ENCODE peak calls at places on chromosomes 5 and 9, in eight cellular contexts. K is MM.1S, V is endodermal cell, Z is right atrium auricular region, D is IMR-90, Q is tibial nerve, S is psoas muscle, N is neural progenitor cell. G is an unnamed sample.

GRCh38 chr5:170538096-170538465 is 34.3 kb downstream of the KCNIP1 start:
- DNase-seq in K (no peak), V (peak), Z (no peak), D (no peak), Q (no peak), S (no peak), N (no peak), G (no peak)

GRCh38 chr9:86341007-86341491 is 13.2 kb downstream of the TUT7 start:
- DNase-seq in K (no peak), V (no peak), Z (no peak), D (no peak), Q (no peak), S (no peak), N (no peak), G (no peak)

GRCh38 chr5:32604800-32605765 is 19.7 kb downstream of the SUB1 start:
- DNase-seq in K (no peak), V (no peak), Z (peak), D (no peak), Q (no peak), S (no peak), N (no peak), G (no peak)

GRCh38 chr5:74434124-74434899 is 206.2 kb downstream of the ENC1 start:
- DNase-seq in K (no peak), V (peak), Z (no peak), D (no peak), Q (no peak), S (no peak), N (peak), G (no peak)

GRCh38 chr5:67300321-67300720 is 103.7 kb upstream of the CD180 start:
- DNase-seq in K (no peak), V (no peak), Z (no peak), D (no peak), Q (no peak), S (no peak), N (no peak), G (no peak)

GRCh38 chr9:69432623-69433022 is 107.6 kb downstream of the ENTREP1 start:
- DNase-seq in K (no peak), V (no peak), Z (no peak), D (no peak), Q (no peak), S (no peak), N (no peak), G (no peak)

GRCh38 chr5:38453506-38453905 is 102.9 kb downstream of the LIFR start:
- DNase-seq in K (peak), V (no peak), Z (no peak), D (no peak), Q (no peak), S (no peak), N (no peak), G (no peak)

GRCh38 chr5:125348221-125348692 is 601.8 kb upstream of the ZNF608 start:
- DNase-seq in K (no peak), V (no peak), Z (peak), D (no peak), Q (peak), S (peak), N (peak), G (no peak)

GRCh38 chr5:90402521-90403255 is 6.9 kb downstream of the CETN3 start:
- DNase-seq in K (no peak), V (no peak), Z (no peak), D (peak), Q (no peak), S (no peak), N (no peak), G (no peak)

GRCh38 chr9:83511051-83511450 is 27.1 kb downstream of the FRMD3 start:
- DNase-seq in K (no peak), V (no peak), Z (no peak), D (no peak), Q (no peak), S (no peak), N (no peak), G (no peak)

GRCh38 chr5:67100301-67100700 is 96.3 kb downstream of the CD180 start:
- DNase-seq in K (no peak), V (no peak), Z (no peak), D (no peak), Q (no peak), S (no peak), N (no peak), G (no peak)

GRCh38 chr9:98533866-98534265 is 174.9 kb downstream of the GABBR2 start:
- DNase-seq in K (no peak), V (no peak), Z (no peak), D (no peak), Q (no peak), S (no peak), N (no peak), G (no peak)

GRCh38 chr5:172110260-172110815 is 77.7 kb downstream of the STK10 start:
- DNase-seq in K (no peak), V (no peak), Z (no peak), D (no peak), Q (no peak), S (no peak), N (no peak), G (no peak)

GRCh38 chr5:36929438-36929837 is 52.9 kb downstream of the NIPBL start:
- DNase-seq in K (no peak), V (no peak), Z (no peak), D (no peak), Q (no peak), S (no peak), N (no peak), G (no peak)

GRCh38 chr9:110514861-110515260 is 64.7 kb downstream of the SVEP1 start:
- DNase-seq in K (no peak), V (no peak), Z (no peak), D (no peak), Q (no peak), S (no peak), N (peak), G (no peak)

GRCh38 chr5:116739648-116740047 is 165.0 kb upstream of the SEMA6A start:
- DNase-seq in K (no peak), V (peak), Z (no peak), D (no peak), Q (no peak), S (no peak), N (no peak), G (no peak)

GRCh38 chr5:2277886-2278285 is 395.2 kb upstream of the IRX4 start:
- DNase-seq in K (no peak), V (no peak), Z (no peak), D (no peak), Q (no peak), S (no peak), N (no peak), G (no peak)

GRCh38 chr9:138097501-138097991 is 220.0 kb downstream of the CACNA1B start:
- DNase-seq in K (no peak), V (peak), Z (no peak), D (no peak), Q (no peak), S (no peak), N (no peak), G (peak)

GRCh38 chr5:1732238-1732880 is 67.3 kb downstream of the MRPL36 start:
- DNase-seq in K (no peak), V (peak), Z (peak), D (no peak), Q (no peak), S (no peak), N (no peak), G (peak)

GRCh38 chr9:112558978-112559377 is 72.4 kb downstream of the KIAA1958 start:
- DNase-seq in K (no peak), V (no peak), Z (no peak), D (no peak), Q (no peak), S (no peak), N (no peak), G (no peak)

GRCh38 chr5:74639538-74640449 is 734 bp downstream of the ENC1 start:
- DNase-seq in K (peak), V (peak), Z (no peak), D (peak), Q (no peak), S (peak), N (peak), G (peak)

GRCh38 chr5:63125862-63126261 is 547.2 kb downstream of the LRRC70 start:
- DNase-seq in K (peak), V (no peak), Z (no peak), D (peak), Q (no peak), S (no peak), N (no peak), G (no peak)

GRCh38 chr9:134565316-134565915 is 76.2 kb upstream of the COL5A1 start:
- DNase-seq in K (no peak), V (peak), Z (peak), D (no peak), Q (no peak), S (no peak), N (no peak), G (no peak)

GRCh38 chr9:81776390-81776789 is 87.0 kb upstream of the TLE1 start:
- DNase-seq in K (no peak), V (no peak), Z (no peak), D (no peak), Q (no peak), S (no peak), N (no peak), G (no peak)

GRCh38 chr5:119795768-119796167 is 166.4 kb downstream of the FAM170A start:
- DNase-seq in K (no peak), V (no peak), Z (no peak), D (no peak), Q (no peak), S (no peak), N (no peak), G (no peak)

GRCh38 chr9:37692622-37693221 is 42.0 kb downstream of the FRMPD1 start:
- DNase-seq in K (no peak), V (no peak), Z (no peak), D (no peak), Q (no peak), S (no peak), N (no peak), G (no peak)

GRCh38 chr5:170219615-170220014 is 13.2 kb upstream of the C5orf58 start:
- DNase-seq in K (no peak), V (no peak), Z (no peak), D (peak), Q (no peak), S (no peak), N (no peak), G (no peak)

GRCh38 chr9:22079873-22080341 is 70.8 kb upstream of the CDKN2B start:
- DNase-seq in K (no peak), V (no peak), Z (peak), D (peak), Q (peak), S (no peak), N (no peak), G (no peak)

GRCh38 chr5:135944564-135944963 is 10.2 kb downstream of the LECT2 start:
- DNase-seq in K (no peak), V (no peak), Z (no peak), D (no peak), Q (no peak), S (no peak), N (no peak), G (no peak)

DNA sequence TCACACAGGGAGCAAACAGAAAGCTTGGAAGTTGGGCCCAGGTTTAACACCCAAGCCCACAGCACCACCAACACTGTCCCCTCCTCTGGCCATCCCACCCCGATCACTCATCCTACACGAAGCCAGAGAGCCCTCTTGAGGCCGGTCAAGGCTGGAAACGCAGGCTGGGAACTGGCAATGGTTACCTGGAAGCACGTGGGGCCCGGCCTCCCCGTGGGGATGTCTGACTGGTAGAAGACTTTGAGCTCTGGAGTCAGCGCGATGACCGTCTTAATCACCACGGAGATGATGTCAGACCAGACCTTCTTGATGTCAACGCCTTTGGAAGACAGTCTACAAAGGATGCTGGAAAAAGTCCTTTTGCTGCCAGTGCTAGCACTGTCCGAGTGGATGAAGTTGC is 104.1 kb downstream of the TTLL11 start:
- DNase-seq in K (no peak), V (peak), Z (peak), D (peak), Q (no peak), S (no peak), N (peak), G (no peak)
- TF ChIP-seq CTCF in K (no peak), V (peak), Z (no peak), D (peak), Q (no peak), S (no peak), N (peak), G (peak)

DNA sequence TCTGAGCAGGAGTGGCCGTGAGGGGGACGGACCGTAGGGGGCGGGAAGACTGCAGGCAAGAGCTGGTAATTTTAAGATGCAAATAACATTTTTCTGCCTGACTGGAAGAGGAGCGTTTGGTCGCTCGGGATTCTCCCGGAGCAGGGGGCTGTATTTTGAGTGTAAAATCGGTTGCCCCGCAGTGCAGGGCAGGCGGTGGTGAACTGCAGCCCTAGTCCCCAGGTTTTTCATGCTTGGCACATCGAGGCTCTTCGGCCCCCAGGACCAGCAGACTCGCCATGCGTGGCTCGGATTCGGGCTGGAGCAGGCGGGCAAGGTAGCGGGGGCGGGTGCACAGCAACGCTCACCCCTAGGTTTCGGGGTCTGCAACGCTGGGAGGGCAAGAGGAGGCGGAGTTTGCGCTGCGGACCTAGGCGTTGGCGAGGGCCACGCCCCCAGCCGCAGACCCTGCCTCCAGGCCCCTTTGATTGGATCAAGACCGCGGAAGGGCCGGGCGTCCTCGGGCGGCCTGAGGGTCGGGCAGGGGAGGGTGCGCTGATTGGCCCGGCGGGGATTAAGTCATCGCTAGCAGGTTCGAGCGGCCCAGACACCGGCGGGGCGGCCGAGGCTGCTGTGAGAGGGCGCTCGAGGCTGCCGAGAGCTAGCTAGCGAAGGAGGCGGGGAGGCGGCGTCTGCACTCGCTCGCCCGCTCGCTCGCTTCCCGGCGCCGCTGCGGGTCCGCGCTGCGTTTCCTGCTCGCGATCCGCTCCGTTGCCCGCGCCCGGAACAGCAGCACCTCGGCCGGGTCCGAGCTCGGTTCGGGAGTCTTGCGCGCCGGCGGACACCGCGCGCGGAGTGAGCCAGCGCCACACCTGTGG is at the start of gene ARHGAP26:
- DNase-seq in K (peak), V (peak), Z (peak), D (peak), Q (peak), S (peak), N (peak), G (peak)
- TF ChIP-seq CTCF in K (peak), V (peak), Z (no peak), D (peak), Q (peak), S (peak), N (peak), G (no peak)

DNA sequence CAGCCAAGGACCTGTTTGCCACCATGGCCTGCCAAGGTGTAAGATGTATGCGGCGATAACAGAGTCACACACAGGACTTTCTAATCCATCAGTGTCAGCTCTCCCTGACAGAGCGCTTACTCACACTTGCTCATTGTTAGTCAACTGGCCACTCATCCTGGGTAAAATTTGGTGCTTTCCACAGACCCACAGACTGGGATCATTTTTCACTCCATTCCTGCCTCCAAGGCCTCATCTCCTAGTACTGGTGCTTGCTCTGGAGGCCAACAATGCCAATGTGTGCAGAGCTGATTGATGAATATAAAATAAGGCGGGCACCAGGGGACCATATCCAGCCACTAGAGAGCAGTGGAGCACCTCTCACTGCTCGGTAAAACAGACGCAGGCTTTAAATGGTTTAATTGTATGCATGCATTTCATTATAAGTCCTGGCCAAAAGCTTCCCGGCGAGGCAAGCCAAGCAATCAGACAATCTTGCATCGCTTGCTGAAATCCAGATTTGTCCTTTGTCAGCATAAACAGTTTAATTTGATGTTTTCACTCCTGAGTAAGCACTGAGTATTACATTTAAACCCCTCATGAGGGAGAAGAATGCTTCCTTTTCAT is 22.3 kb downstream of the PSMB7 start:
- DNase-seq in K (no peak), V (peak), Z (no peak), D (peak), Q (no peak), S (no peak), N (peak), G (no peak)
- TF ChIP-seq CTCF in K (no peak), V (peak), Z (no peak), D (peak), Q (no peak), S (peak), N (peak), G (peak)

DNA sequence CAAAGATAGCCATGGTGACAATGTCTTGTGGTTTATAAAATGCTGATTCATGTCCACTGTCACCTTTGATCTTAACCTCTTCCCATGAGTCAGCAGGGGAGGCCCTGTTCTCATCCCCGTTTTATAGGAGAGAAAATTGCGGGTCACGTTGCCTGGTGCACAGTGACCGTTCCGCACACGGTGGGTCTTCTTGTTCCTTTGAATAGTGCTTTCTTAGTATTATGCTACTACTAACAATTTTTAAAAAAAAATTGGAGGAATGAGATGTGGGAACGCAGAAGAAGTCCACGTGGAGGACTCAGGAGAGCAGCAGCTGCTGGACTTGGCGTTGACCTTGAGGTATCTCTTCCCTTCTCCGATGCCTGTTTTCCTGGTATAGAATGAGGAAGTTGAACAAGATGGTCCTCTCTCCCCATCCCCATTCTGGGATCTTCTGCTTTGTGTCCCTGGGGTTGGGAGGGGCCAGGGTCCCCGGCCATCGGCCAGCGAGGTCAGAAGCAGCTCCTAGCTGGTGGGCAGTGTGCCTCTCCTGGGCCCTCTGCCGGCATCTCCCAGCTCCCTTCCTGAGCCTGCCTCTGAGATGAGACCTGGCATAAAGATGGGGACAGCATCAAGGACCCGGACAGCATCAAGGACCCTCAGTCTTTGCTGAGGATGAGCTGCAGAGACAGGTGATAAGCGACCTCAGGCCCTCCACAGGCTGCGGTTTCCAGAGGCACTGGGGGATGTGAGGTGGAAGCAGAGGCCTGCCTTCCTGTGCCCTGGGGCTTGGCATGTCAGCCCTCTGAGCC is 143.9 kb downstream of the C9orf50 start:
- DNase-seq in K (no peak), V (no peak), Z (no peak), D (peak), Q (no peak), S (no peak), N (no peak), G (no peak)
- TF ChIP-seq CTCF in K (no peak), V (no peak), Z (no peak), D (no peak), Q (no peak), S (no peak), N (no peak), G (no peak)

GRCh38 chr9:124010665-124011321 is 775 bp upstream of the LHX2 start:
- DNase-seq in K (no peak), V (peak), Z (no peak), D (no peak), Q (no peak), S (no peak), N (peak), G (no peak)
- TF ChIP-seq CTCF in K (no peak), V (no peak), Z (no peak), D (no peak), Q (no peak), S (no peak), N (no peak), G (no peak)

GRCh38 chr9:36143242-36143641 is 6.7 kb downstream of the GLIPR2 start:
- DNase-seq in K (no peak), V (no peak), Z (no peak), D (no peak), Q (no peak), S (no peak), N (no peak), G (no peak)

GRCh38 chr9:36140086-36141084 is 3.9 kb downstream of the GLIPR2 start:
- DNase-seq in K (peak), V (peak), Z (no peak), D (no peak), Q (no peak), S (no peak), N (no peak), G (no peak)

GRCh38 chr9:36142510-36143161 is 6.1 kb downstream of the GLIPR2 start:
- DNase-seq in K (no peak), V (no peak), Z (no peak), D (no peak), Q (no peak), S (no peak), N (no peak), G (no peak)

GRCh38 chr9:36141288-36141687 is 4.8 kb downstream of the GLIPR2 start:
- DNase-seq in K (no peak), V (peak), Z (no peak), D (peak), Q (no peak), S (no peak), N (peak), G (no peak)

GRCh38 chr9:36141761-36142160 is 5.2 kb downstream of the GLIPR2 start:
- DNase-seq in K (no peak), V (no peak), Z (no peak), D (no peak), Q (no peak), S (no peak), N (no peak), G (no peak)
- TF ChIP-seq CTCF in K (no peak), V (no peak), Z (no peak), D (no peak), Q (no peak), S (no peak), N (no peak), G (no peak)

G was measured in type B pancreatic cell.